ENCODE peak calls at places on chromosomes 12 and 14, in seven cellular contexts. One of them, this sample, is unnamed.

GRCh38 chr12:62117041-62117440 is 143.2 kb upstream of the USP15 start:
- DNase-seq in pancreas: no peak
- DNase-seq in CD8-positive, alpha-beta memory T cell: no peak
- DNase-seq in AG08395: no peak
- DNase-seq in CD4-positive, alpha-beta T cell: no peak
- DNase-seq in C1 segment of cervical spinal cord: no peak
- DNase-seq in RWPE1: no peak
- DNase-seq in this sample: no peak

GRCh38 chr12:131463165-131463564 is 247.7 kb upstream of the SFSWAP start:
- DNase-seq in pancreas: no peak
- DNase-seq in CD8-positive, alpha-beta memory T cell: no peak
- DNase-seq in AG08395: no peak
- DNase-seq in CD4-positive, alpha-beta T cell: no peak
- DNase-seq in C1 segment of cervical spinal cord: no peak
- DNase-seq in RWPE1: no peak
- DNase-seq in this sample: no peak

GRCh38 chr12:31687101-31687527 is 27.6 kb downstream of the ETFBKMT start:
- DNase-seq in pancreas: no peak
- DNase-seq in CD8-positive, alpha-beta memory T cell: no peak
- DNase-seq in AG08395: no peak
- DNase-seq in CD4-positive, alpha-beta T cell: no peak
- DNase-seq in C1 segment of cervical spinal cord: no peak
- DNase-seq in RWPE1: no peak
- DNase-seq in this sample: peak; percentile 50

GRCh38 chr14:54681819-54682261 is 114.9 kb downstream of the SAMD4A start:
- DNase-seq in pancreas: no peak
- DNase-seq in CD8-positive, alpha-beta memory T cell: no peak
- DNase-seq in AG08395: no peak
- DNase-seq in CD4-positive, alpha-beta T cell: no peak
- DNase-seq in C1 segment of cervical spinal cord: no peak
- DNase-seq in RWPE1: peak; percentile 45
- DNase-seq in this sample: no peak

GRCh38 chr12:113329022-113329790 is 5.7 kb downstream of the SLC8B1 start:
- DNase-seq in pancreas: no peak
- DNase-seq in CD8-positive, alpha-beta memory T cell: no peak
- DNase-seq in AG08395: no peak
- DNase-seq in CD4-positive, alpha-beta T cell: no peak
- DNase-seq in C1 segment of cervical spinal cord: no peak
- DNase-seq in RWPE1: no peak
- DNase-seq in this sample: no peak

GRCh38 chr12:109458086-109458485 is 19.0 kb downstream of the KCTD10 start:
- DNase-seq in pancreas: no peak
- DNase-seq in CD8-positive, alpha-beta memory T cell: no peak
- DNase-seq in AG08395: peak; percentile 68
- DNase-seq in CD4-positive, alpha-beta T cell: no peak
- DNase-seq in C1 segment of cervical spinal cord: no peak
- DNase-seq in RWPE1: no peak
- DNase-seq in this sample: no peak

GRCh38 chr12:25552681-25553080 is 402 bp downstream of the LMNTD1 start:
- DNase-seq in pancreas: no peak
- DNase-seq in CD8-positive, alpha-beta memory T cell: no peak
- DNase-seq in AG08395: no peak
- DNase-seq in CD4-positive, alpha-beta T cell: no peak
- DNase-seq in C1 segment of cervical spinal cord: no peak
- DNase-seq in RWPE1: no peak
- DNase-seq in this sample: no peak

GRCh38 chr14:92922883-92923743 is at the start of gene CHGA:
- DNase-seq in pancreas: peak; percentile 67
- DNase-seq in CD8-positive, alpha-beta memory T cell: no peak
- DNase-seq in AG08395: peak; percentile 62
- DNase-seq in CD4-positive, alpha-beta T cell: peak; percentile 17
- DNase-seq in C1 segment of cervical spinal cord: no peak
- DNase-seq in RWPE1: peak; percentile 67
- DNase-seq in this sample: peak; percentile 18

GRCh38 chr12:104147346-104147745 is 9.3 kb upstream of the NFYB start:
- DNase-seq in pancreas: no peak
- DNase-seq in CD8-positive, alpha-beta memory T cell: no peak
- DNase-seq in AG08395: no peak
- DNase-seq in CD4-positive, alpha-beta T cell: no peak
- DNase-seq in C1 segment of cervical spinal cord: no peak
- DNase-seq in RWPE1: no peak
- DNase-seq in this sample: no peak

GRCh38 chr14:53316504-53316903 is 163.4 kb upstream of the DDHD1 start:
- DNase-seq in pancreas: no peak
- DNase-seq in CD8-positive, alpha-beta memory T cell: no peak
- DNase-seq in AG08395: no peak
- DNase-seq in CD4-positive, alpha-beta T cell: no peak
- DNase-seq in C1 segment of cervical spinal cord: no peak
- DNase-seq in RWPE1: no peak
- DNase-seq in this sample: no peak

GRCh38 chr14:51442513-51443175 is 202.6 kb downstream of the TMX1 start:
- DNase-seq in pancreas: no peak
- DNase-seq in CD8-positive, alpha-beta memory T cell: no peak
- DNase-seq in AG08395: peak; percentile 88
- DNase-seq in CD4-positive, alpha-beta T cell: no peak
- DNase-seq in C1 segment of cervical spinal cord: no peak
- DNase-seq in RWPE1: peak; percentile 78
- DNase-seq in this sample: no peak

GRCh38 chr14:21428930-21429329 is 27.0 kb downstream of the CHD8 start:
- DNase-seq in pancreas: peak; percentile 75
- DNase-seq in CD8-positive, alpha-beta memory T cell: no peak
- DNase-seq in AG08395: no peak
- DNase-seq in CD4-positive, alpha-beta T cell: no peak
- DNase-seq in C1 segment of cervical spinal cord: no peak
- DNase-seq in RWPE1: no peak
- DNase-seq in this sample: no peak

GRCh38 chr12:40561395-40561966 is 130.8 kb upstream of the CNTN1 start:
- DNase-seq in pancreas: no peak
- DNase-seq in CD8-positive, alpha-beta memory T cell: no peak
- DNase-seq in AG08395: no peak
- DNase-seq in CD4-positive, alpha-beta T cell: no peak
- DNase-seq in C1 segment of cervical spinal cord: no peak
- DNase-seq in RWPE1: no peak
- DNase-seq in this sample: no peak

GRCh38 chr14:71905860-71906259 is 26.4 kb upstream of the RGS6 start:
- DNase-seq in pancreas: no peak
- DNase-seq in CD8-positive, alpha-beta memory T cell: no peak
- DNase-seq in AG08395: no peak
- DNase-seq in CD4-positive, alpha-beta T cell: no peak
- DNase-seq in C1 segment of cervical spinal cord: no peak
- DNase-seq in RWPE1: no peak
- DNase-seq in this sample: no peak

GRCh38 chr12:92570056-92570753 is 132.6 kb upstream of the PLEKHG7 start:
- DNase-seq in pancreas: peak; percentile 74
- DNase-seq in CD8-positive, alpha-beta memory T cell: peak; percentile 63
- DNase-seq in AG08395: peak; percentile 71
- DNase-seq in CD4-positive, alpha-beta T cell: peak; percentile 20
- DNase-seq in C1 segment of cervical spinal cord: peak; percentile 22
- DNase-seq in RWPE1: peak; percentile 55
- DNase-seq in this sample: peak; percentile 84

GRCh38 chr12:19750116-19750644 is 310.9 kb downstream of the AEBP2 start:
- DNase-seq in pancreas: no peak
- DNase-seq in CD8-positive, alpha-beta memory T cell: no peak
- DNase-seq in AG08395: no peak
- DNase-seq in CD4-positive, alpha-beta T cell: no peak
- DNase-seq in C1 segment of cervical spinal cord: no peak
- DNase-seq in RWPE1: no peak
- DNase-seq in this sample: no peak

GRCh38 chr12:24778486-24779304 is 170.2 kb downstream of the BCAT1 start:
- DNase-seq in pancreas: no peak
- DNase-seq in CD8-positive, alpha-beta memory T cell: no peak
- DNase-seq in AG08395: peak; percentile 7
- DNase-seq in CD4-positive, alpha-beta T cell: no peak
- DNase-seq in C1 segment of cervical spinal cord: no peak
- DNase-seq in RWPE1: peak; percentile 5
- DNase-seq in this sample: peak; percentile 43

GRCh38 chr12:69354561-69355187 is 4.9 kb upstream of the YEATS4 start:
- DNase-seq in pancreas: no peak
- DNase-seq in CD8-positive, alpha-beta memory T cell: no peak
- DNase-seq in AG08395: no peak
- DNase-seq in CD4-positive, alpha-beta T cell: no peak
- DNase-seq in C1 segment of cervical spinal cord: no peak
- DNase-seq in RWPE1: no peak
- DNase-seq in this sample: no peak

GRCh38 chr14:105093426-105094192 is 28.4 kb upstream of the GPR132 start:
- DNase-seq in pancreas: peak; percentile 75
- DNase-seq in CD8-positive, alpha-beta memory T cell: peak; percentile 73
- DNase-seq in AG08395: peak; percentile 75
- DNase-seq in CD4-positive, alpha-beta T cell: peak; percentile 42
- DNase-seq in C1 segment of cervical spinal cord: no peak
- DNase-seq in RWPE1: peak; percentile 84
- DNase-seq in this sample: no peak

GRCh38 chr14:101125719-101126375 is 222.3 kb upstream of the RTL1 start:
- DNase-seq in pancreas: no peak
- DNase-seq in CD8-positive, alpha-beta memory T cell: no peak
- DNase-seq in AG08395: no peak
- DNase-seq in CD4-positive, alpha-beta T cell: no peak
- DNase-seq in C1 segment of cervical spinal cord: no peak
- DNase-seq in RWPE1: no peak
- DNase-seq in this sample: no peak

GRCh38 chr14:76201162-76201561 is 49.4 kb downstream of the GPATCH2L start:
- DNase-seq in pancreas: no peak
- DNase-seq in CD8-positive, alpha-beta memory T cell: no peak
- DNase-seq in AG08395: peak; percentile 33
- DNase-seq in CD4-positive, alpha-beta T cell: no peak
- DNase-seq in C1 segment of cervical spinal cord: no peak
- DNase-seq in RWPE1: peak; percentile 88
- DNase-seq in this sample: no peak

GRCh38 chr14:99273025-99273723 is 1.2 kb upstream of the BCL11B start:
- DNase-seq in pancreas: no peak
- DNase-seq in CD8-positive, alpha-beta memory T cell: peak; percentile 78
- DNase-seq in AG08395: no peak
- DNase-seq in CD4-positive, alpha-beta T cell: no peak
- DNase-seq in C1 segment of cervical spinal cord: no peak
- DNase-seq in RWPE1: peak; percentile 38
- DNase-seq in this sample: no peak

GRCh38 chr14:54147285-54147684 is 190.7 kb upstream of the BMP4 start:
- DNase-seq in pancreas: no peak
- DNase-seq in CD8-positive, alpha-beta memory T cell: no peak
- DNase-seq in AG08395: no peak
- DNase-seq in CD4-positive, alpha-beta T cell: no peak
- DNase-seq in C1 segment of cervical spinal cord: no peak
- DNase-seq in RWPE1: no peak
- DNase-seq in this sample: no peak

GRCh38 chr12:6169107-6169440 is 31.1 kb upstream of the CD9 start:
- DNase-seq in pancreas: no peak
- DNase-seq in CD8-positive, alpha-beta memory T cell: no peak
- DNase-seq in AG08395: no peak
- DNase-seq in CD4-positive, alpha-beta T cell: no peak
- DNase-seq in C1 segment of cervical spinal cord: no peak
- DNase-seq in RWPE1: no peak
- DNase-seq in this sample: no peak

GRCh38 chr12:28242888-28243633 is 52.8 kb downstream of the CCDC91 start:
- DNase-seq in pancreas: no peak
- DNase-seq in CD8-positive, alpha-beta memory T cell: no peak
- DNase-seq in AG08395: no peak
- DNase-seq in CD4-positive, alpha-beta T cell: no peak
- DNase-seq in C1 segment of cervical spinal cord: no peak
- DNase-seq in RWPE1: no peak
- DNase-seq in this sample: no peak

GRCh38 chr12:121927798-121928197 is 9.4 kb downstream of the CFAP251 start:
- DNase-seq in pancreas: no peak
- DNase-seq in CD8-positive, alpha-beta memory T cell: no peak
- DNase-seq in AG08395: no peak
- DNase-seq in CD4-positive, alpha-beta T cell: no peak
- DNase-seq in C1 segment of cervical spinal cord: no peak
- DNase-seq in RWPE1: no peak
- DNase-seq in this sample: no peak

GRCh38 chr12:53999596-54000104 is 311 bp upstream of the HOXC9 start:
- DNase-seq in pancreas: no peak
- DNase-seq in CD8-positive, alpha-beta memory T cell: no peak
- DNase-seq in AG08395: peak; percentile 72
- DNase-seq in CD4-positive, alpha-beta T cell: no peak
- DNase-seq in C1 segment of cervical spinal cord: no peak
- DNase-seq in RWPE1: peak; percentile 77
- DNase-seq in this sample: no peak

GRCh38 chr14:99004112-99004511 is 267.9 kb downstream of the BCL11B start:
- DNase-seq in pancreas: no peak
- DNase-seq in CD8-positive, alpha-beta memory T cell: no peak
- DNase-seq in AG08395: no peak
- DNase-seq in CD4-positive, alpha-beta T cell: no peak
- DNase-seq in C1 segment of cervical spinal cord: no peak
- DNase-seq in RWPE1: no peak
- DNase-seq in this sample: no peak

GRCh38 chr12:116376354-116377193 is 99.1 kb upstream of the MED13L start:
- DNase-seq in pancreas: no peak
- DNase-seq in CD8-positive, alpha-beta memory T cell: no peak
- DNase-seq in AG08395: peak; percentile 68
- DNase-seq in CD4-positive, alpha-beta T cell: no peak
- DNase-seq in C1 segment of cervical spinal cord: no peak
- DNase-seq in RWPE1: peak; percentile 25
- DNase-seq in this sample: no peak

GRCh38 chr12:95205685-95206084 is 11.6 kb downstream of the FGD6 start:
- DNase-seq in pancreas: no peak
- DNase-seq in CD8-positive, alpha-beta memory T cell: no peak
- DNase-seq in AG08395: peak; percentile 80
- DNase-seq in CD4-positive, alpha-beta T cell: no peak
- DNase-seq in C1 segment of cervical spinal cord: peak; percentile 61
- DNase-seq in RWPE1: peak; percentile 68
- DNase-seq in this sample: peak; percentile 54

GRCh38 chr12:5511644-5512584 is 80.0 kb downstream of the NTF3 start:
- DNase-seq in pancreas: no peak
- DNase-seq in CD8-positive, alpha-beta memory T cell: no peak
- DNase-seq in AG08395: peak; percentile 59
- DNase-seq in CD4-positive, alpha-beta T cell: no peak
- DNase-seq in C1 segment of cervical spinal cord: no peak
- DNase-seq in RWPE1: no peak
- DNase-seq in this sample: no peak

GRCh38 chr14:103696027-103696402 is 19.2 kb downstream of the XRCC3 start:
- DNase-seq in pancreas: no peak
- DNase-seq in CD8-positive, alpha-beta memory T cell: no peak
- DNase-seq in AG08395: no peak
- DNase-seq in CD4-positive, alpha-beta T cell: no peak
- DNase-seq in C1 segment of cervical spinal cord: no peak
- DNase-seq in RWPE1: no peak
- DNase-seq in this sample: no peak

GRCh38 chr14:54715811-54716210 is 148.9 kb downstream of the SAMD4A start:
- DNase-seq in pancreas: no peak
- DNase-seq in CD8-positive, alpha-beta memory T cell: no peak
- DNase-seq in AG08395: no peak
- DNase-seq in CD4-positive, alpha-beta T cell: no peak
- DNase-seq in C1 segment of cervical spinal cord: no peak
- DNase-seq in RWPE1: no peak
- DNase-seq in this sample: no peak

GRCh38 chr14:92217956-92218355 is 96.2 kb downstream of the CPSF2 start:
- DNase-seq in pancreas: no peak
- DNase-seq in CD8-positive, alpha-beta memory T cell: no peak
- DNase-seq in AG08395: peak; percentile 43
- DNase-seq in CD4-positive, alpha-beta T cell: no peak
- DNase-seq in C1 segment of cervical spinal cord: no peak
- DNase-seq in RWPE1: no peak
- DNase-seq in this sample: no peak

GRCh38 chr12:32051511-32052299 is 54.9 kb upstream of the BICD1 start:
- DNase-seq in pancreas: no peak
- DNase-seq in CD8-positive, alpha-beta memory T cell: no peak
- DNase-seq in AG08395: peak; percentile 54
- DNase-seq in CD4-positive, alpha-beta T cell: no peak
- DNase-seq in C1 segment of cervical spinal cord: no peak
- DNase-seq in RWPE1: peak; percentile 83
- DNase-seq in this sample: no peak

GRCh38 chr14:22386924-22387775 is 201.9 kb downstream of the DAD1 start:
- DNase-seq in pancreas: peak; percentile 76
- DNase-seq in CD8-positive, alpha-beta memory T cell: no peak
- DNase-seq in AG08395: peak; percentile 77
- DNase-seq in CD4-positive, alpha-beta T cell: no peak
- DNase-seq in C1 segment of cervical spinal cord: peak; percentile 18
- DNase-seq in RWPE1: peak; percentile 79
- DNase-seq in this sample: peak; percentile 77

GRCh38 chr12:108193493-108193892 is 64.4 kb downstream of the WSCD2 start:
- DNase-seq in pancreas: no peak
- DNase-seq in CD8-positive, alpha-beta memory T cell: no peak
- DNase-seq in AG08395: no peak
- DNase-seq in CD4-positive, alpha-beta T cell: no peak
- DNase-seq in C1 segment of cervical spinal cord: no peak
- DNase-seq in RWPE1: no peak
- DNase-seq in this sample: no peak

GRCh38 chr12:97944576-97944975 is 482.0 kb downstream of the RMST start:
- DNase-seq in pancreas: no peak
- DNase-seq in CD8-positive, alpha-beta memory T cell: no peak
- DNase-seq in AG08395: no peak
- DNase-seq in CD4-positive, alpha-beta T cell: no peak
- DNase-seq in C1 segment of cervical spinal cord: no peak
- DNase-seq in RWPE1: peak; percentile 5
- DNase-seq in this sample: no peak

This sample was measured in globus pallidus.